ENCODE peak calls at places on chromosome 19, in eight cellular contexts. N, D, F, U, E, H, A and C are unnamed samples.

GRCh38 chr19:38404858-38405257 is 2.0 kb downstream of the FAM98C start:
- DNase-seq in N (no peak), D (no peak), F (no peak), U (no peak), E (no peak), H (no peak), A (no peak), C (no peak)

GRCh38 chr19:41399091-41399490 is 1.5 kb downstream of the BCKDHA start:
- DNase-seq in N (no peak), D (no peak), F (no peak), U (no peak), E (no peak), H (no peak), A (no peak), C (no peak)

GRCh38 chr19:47315125-47315821 is 5.6 kb downstream of the C5AR1 start:
- DNase-seq in N (peak), D (peak), F (peak), U (peak), E (peak), H (peak), A (no peak), C (peak)

GRCh38 chr19:15379996-15380647 is 535 bp upstream of the AKAP8 start:
- DNase-seq in N (peak), D (peak), F (peak), U (no peak), E (peak), H (peak), A (no peak), C (peak)

GRCh38 chr19:11843741-11844140 is 4.8 kb upstream of the ZNF439 start:
- DNase-seq in N (no peak), D (no peak), F (no peak), U (no peak), E (no peak), H (no peak), A (no peak), C (no peak)

GRCh38 chr19:55189424-55189823 is 9.3 kb upstream of the SYT5 start:
- DNase-seq in N (peak), D (peak), F (peak), U (peak), E (peak), H (peak), A (no peak), C (peak)

GRCh38 chr19:50602935-50603334 is 34.7 kb upstream of the LRRC4B start:
- DNase-seq in N (no peak), D (no peak), F (no peak), U (no peak), E (no peak), H (no peak), A (no peak), C (no peak)

GRCh38 chr19:51020988-51021651 is 1.6 kb upstream of the KLK10 start:
- DNase-seq in N (no peak), D (no peak), F (peak), U (no peak), E (no peak), H (peak), A (peak), C (peak)

GRCh38 chr19:35207391-35207871 is 21.1 kb downstream of the FAM187B start:
- DNase-seq in N (no peak), D (no peak), F (no peak), U (no peak), E (no peak), H (no peak), A (no peak), C (no peak)

GRCh38 chr19:19774354-19775033 is 41.6 kb upstream of the ZNF14 start:
- DNase-seq in N (no peak), D (no peak), F (no peak), U (no peak), E (no peak), H (no peak), A (no peak), C (no peak)

GRCh38 chr19:7188682-7189629 is 105.3 kb downstream of the INSR start:
- DNase-seq in N (no peak), D (no peak), F (no peak), U (no peak), E (peak), H (no peak), A (no peak), C (no peak)

GRCh38 chr19:46446021-46446420 is 17.3 kb upstream of the PNMA8C start:
- DNase-seq in N (no peak), D (no peak), F (no peak), U (no peak), E (no peak), H (no peak), A (no peak), C (no peak)

GRCh38 chr19:3547767-3548282 is 8.9 kb downstream of the TEKTIP1 start:
- DNase-seq in N (no peak), D (no peak), F (no peak), U (no peak), E (no peak), H (no peak), A (no peak), C (no peak)
- TF ChIP-seq CTCF in N (no peak), D (no peak), F (no peak), U (no peak), E (no peak), H (no peak), A (no peak), C (no peak)

GRCh38 chr19:44476559-44477408 is 23.5 kb downstream of the ZNF180 start:
- DNase-seq in N (no peak), D (no peak), F (peak), U (no peak), E (no peak), H (peak), A (no peak), C (peak)
- H3K4me3 ChIP-seq in N (no peak), D (no peak), F (no peak), U (no peak), E (no peak), H (no peak), A (no peak), C (no peak)

GRCh38 chr19:3440082-3440481 is 40.2 kb downstream of the SMIM24 start:
- DNase-seq in N (no peak), D (peak), F (peak), U (peak), E (no peak), H (peak), A (peak), C (no peak)
- TF ChIP-seq CTCF in N (no peak), D (peak), F (peak), U (peak), E (peak), H (peak), A (peak), C (peak)

GRCh38 chr19:18683955-18684641 is 618 bp downstream of the CRTC1 start:
- DNase-seq in N (no peak), D (no peak), F (no peak), U (no peak), E (no peak), H (no peak), A (no peak), C (no peak)

GRCh38 chr19:18683109-18683954 is at the start of gene CRTC1:
- DNase-seq in N (peak), D (peak), F (peak), U (peak), E (peak), H (peak), A (peak), C (peak)

GRCh38 chr19:18684642-18684993 is 1.1 kb downstream of the CRTC1 start:
- DNase-seq in N (no peak), D (no peak), F (no peak), U (no peak), E (no peak), H (no peak), A (no peak), C (no peak)

GRCh38 chr19:18685597-18686164 is 2.2 kb downstream of the CRTC1 start:
- DNase-seq in N (no peak), D (no peak), F (peak), U (no peak), E (no peak), H (no peak), A (no peak), C (no peak)

DNA sequence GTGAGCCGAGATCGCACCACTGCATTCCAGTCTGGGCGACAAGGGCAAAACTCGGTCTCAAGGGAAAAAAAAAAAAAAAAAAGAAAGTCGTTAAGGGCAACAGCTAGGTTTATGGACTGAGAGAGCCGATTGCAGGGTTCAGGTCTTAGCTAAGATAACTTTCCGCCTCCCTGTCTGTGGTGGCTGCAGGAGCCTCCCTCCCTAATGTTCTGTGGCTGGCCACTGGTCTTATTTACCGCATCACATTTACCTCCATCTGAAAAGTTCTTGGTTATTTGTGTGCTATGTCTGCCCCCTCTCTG is 722 bp upstream of the CRTC1 start:
- DNase-seq in N (no peak), D (no peak), F (no peak), U (no peak), E (no peak), H (no peak), A (no peak), C (no peak)
- H3K4me3 ChIP-seq in N (no peak), D (peak), F (peak), U (peak), E (peak), H (peak), A (no peak), C (no peak)

GRCh38 chr19:5897189-5897969 is 6.2 kb downstream of the NDUFA11 start:
- DNase-seq in N (no peak), D (no peak), F (no peak), U (no peak), E (no peak), H (no peak), A (no peak), C (no peak)
- TF ChIP-seq CTCF in N (no peak), D (no peak), F (no peak), U (no peak), E (no peak), H (no peak), A (no peak), C (no peak)

GRCh38 chr19:39412100-39412866 is at the start of gene PLEKHG2:
- DNase-seq in N (peak), D (peak), F (peak), U (peak), E (peak), H (peak), A (peak), C (peak)

GRCh38 chr19:39411832-39412099 is 703 bp upstream of the PLEKHG2 start:
- DNase-seq in N (peak), D (peak), F (peak), U (peak), E (peak), H (peak), A (peak), C (peak)

GRCh38 chr19:39413903-39414608 is 1.6 kb downstream of the PLEKHG2 start:
- DNase-seq in N (peak), D (no peak), F (peak), U (no peak), E (peak), H (peak), A (no peak), C (no peak)

GRCh38 chr19:39412867-39413268 is 399 bp downstream of the PLEKHG2 start:
- DNase-seq in N (peak), D (no peak), F (no peak), U (no peak), E (no peak), H (no peak), A (no peak), C (no peak)

GRCh38 chr19:39413269-39413902 is 917 bp downstream of the PLEKHG2 start:
- DNase-seq in N (peak), D (peak), F (peak), U (peak), E (peak), H (peak), A (no peak), C (peak)
- H3K4me3 ChIP-seq in N (peak), D (peak), F (peak), U (peak), E (peak), H (peak), A (peak), C (peak)

DNA sequence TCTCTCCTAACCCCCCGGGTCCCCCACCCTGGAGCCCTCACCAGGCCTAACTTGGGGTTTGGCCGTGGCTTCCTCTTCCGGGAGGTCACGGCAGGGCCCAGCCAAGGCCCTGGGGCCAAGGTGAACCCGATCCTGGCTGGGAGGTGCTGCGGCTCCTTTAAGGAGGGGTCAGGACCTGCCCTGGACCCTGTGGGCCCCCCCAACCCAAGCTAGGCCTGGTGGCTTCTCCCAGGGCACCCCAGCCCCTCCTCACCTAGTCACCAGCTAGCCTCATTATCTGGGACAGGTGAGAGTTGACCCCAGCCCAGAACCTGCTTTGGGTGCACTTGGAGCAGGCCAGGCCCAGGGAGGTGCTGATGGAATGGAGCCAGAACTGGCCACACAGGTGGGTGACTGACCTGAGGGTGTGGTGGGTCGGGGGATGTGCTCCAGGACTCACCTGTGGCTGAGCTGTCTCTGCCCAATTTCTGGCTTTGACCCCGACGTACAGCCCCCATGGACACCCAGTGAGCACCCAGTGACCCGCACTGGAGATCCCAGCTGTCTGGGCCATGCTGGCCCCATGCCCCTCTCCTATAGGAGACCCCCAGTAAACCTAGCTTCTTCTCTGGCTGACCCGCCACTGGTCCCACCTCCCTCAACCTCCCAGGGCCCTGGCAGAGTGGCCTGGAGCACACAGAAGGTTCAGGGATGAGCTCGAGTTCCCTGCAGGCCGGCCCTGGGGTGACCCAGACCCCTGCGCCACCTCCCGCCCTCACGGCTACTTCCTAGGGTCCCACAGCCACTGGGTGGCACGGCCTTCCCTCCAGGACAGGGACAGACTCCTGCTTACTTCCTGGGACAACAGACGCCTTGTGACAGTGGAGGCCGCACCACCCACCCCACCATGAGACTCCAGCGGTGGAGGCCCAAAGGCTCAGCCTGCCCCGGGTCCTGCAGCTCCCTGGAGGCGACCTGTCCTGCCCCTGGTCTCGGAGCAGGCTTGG is 6.7 kb upstream of the MKNK2 start:
- DNase-seq in N (no peak), D (no peak), F (no peak), U (no peak), E (peak), H (no peak), A (peak), C (no peak)
- TF ChIP-seq CTCF in N (no peak), D (no peak), F (no peak), U (no peak), E (no peak), H (no peak), A (no peak), C (no peak)